ENCODE peak calls at places on chromosomes 4 and X, in ten cellular contexts. One of them, this sample, is unnamed.

GRCh38 chr4:4614925-4615678 is 73.3 kb upstream of the STX18 start:
- DNase-seq in uterus: no peak
- DNase-seq in choroid plexus epithelial cell: peak; percentile 67
- DNase-seq in activated CD8-positive, alpha-beta memory T cell treated with anti-CD3 and anti-CD28 coated beads for 48 hours: no peak
- DNase-seq in stimulated activated CD4-positive, alpha-beta T cell treated with anti-CD3 and anti-CD28 coated beads, Interleukin-15, amount 100 ng/mL, for 24 hours: no peak
- DNase-seq in HCT116: no peak
- DNase-seq in coronary artery: peak; percentile 36
- DNase-seq in activated effector memory CD4-positive, alpha-beta T cell treated with anti-CD3 and anti-CD28 coated beads, Interleukin-2, amount 50 U/mL, for 16 hours: no peak
- DNase-seq in stimulated activated CD8-positive, alpha-beta memory T cell treated with anti-CD3 and anti-CD28 coated beads, Interleukin-4, amount 100 ng/mL, for 48 hours: no peak
- DNase-seq in HT-29: no peak
- DNase-seq in this sample: no peak

GRCh38 chr4:15336410-15337184 is 91.2 kb upstream of the C1QTNF7 start:
- DNase-seq in choroid plexus epithelial cell: peak; percentile 90
- DNase-seq in HCT116: no peak
- DNase-seq in activated CD8-positive, alpha-beta memory T cell treated with anti-CD3 and anti-CD28 coated beads for 48 hours: no peak
- DNase-seq in activated effector memory CD4-positive, alpha-beta T cell treated with anti-CD3 and anti-CD28 coated beads, Interleukin-2, amount 50 U/mL, for 16 hours: no peak
- DNase-seq in stimulated activated CD8-positive, alpha-beta memory T cell treated with anti-CD3 and anti-CD28 coated beads, Interleukin-4, amount 100 ng/mL, for 48 hours: no peak
- DNase-seq in stimulated activated CD4-positive, alpha-beta T cell treated with anti-CD3 and anti-CD28 coated beads, Interleukin-15, amount 100 ng/mL, for 24 hours: no peak
- DNase-seq in HT-29: no peak
- DNase-seq in uterus: no peak
- DNase-seq in coronary artery: no peak
- DNase-seq in this sample: no peak

GRCh38 chrX:84219551-84219950 is 31.6 kb upstream of the RPS6KA6 start:
- DNase-seq in uterus: no peak
- DNase-seq in stimulated activated CD4-positive, alpha-beta T cell treated with anti-CD3 and anti-CD28 coated beads, Interleukin-15, amount 100 ng/mL, for 24 hours: no peak
- DNase-seq in activated CD8-positive, alpha-beta memory T cell treated with anti-CD3 and anti-CD28 coated beads for 48 hours: no peak
- DNase-seq in coronary artery: no peak
- DNase-seq in HT-29: peak; percentile 10
- DNase-seq in choroid plexus epithelial cell: no peak
- DNase-seq in activated effector memory CD4-positive, alpha-beta T cell treated with anti-CD3 and anti-CD28 coated beads, Interleukin-2, amount 50 U/mL, for 16 hours: no peak
- DNase-seq in stimulated activated CD8-positive, alpha-beta memory T cell treated with anti-CD3 and anti-CD28 coated beads, Interleukin-4, amount 100 ng/mL, for 48 hours: no peak
- DNase-seq in HCT116: no peak
- DNase-seq in this sample: no peak

GRCh38 chr4:107666134-107666533 is 53.9 kb downstream of the PAPSS1 start:
- DNase-seq in uterus: no peak
- DNase-seq in HCT116: no peak
- DNase-seq in activated CD8-positive, alpha-beta memory T cell treated with anti-CD3 and anti-CD28 coated beads for 48 hours: no peak
- DNase-seq in choroid plexus epithelial cell: peak; percentile 70
- DNase-seq in coronary artery: no peak
- DNase-seq in activated effector memory CD4-positive, alpha-beta T cell treated with anti-CD3 and anti-CD28 coated beads, Interleukin-2, amount 50 U/mL, for 16 hours: no peak
- DNase-seq in stimulated activated CD8-positive, alpha-beta memory T cell treated with anti-CD3 and anti-CD28 coated beads, Interleukin-4, amount 100 ng/mL, for 48 hours: no peak
- DNase-seq in stimulated activated CD4-positive, alpha-beta T cell treated with anti-CD3 and anti-CD28 coated beads, Interleukin-15, amount 100 ng/mL, for 24 hours: no peak
- DNase-seq in HT-29: peak; percentile 63
- DNase-seq in this sample: no peak

GRCh38 chr4:187617117-187617516 is 378.5 kb upstream of the ZFP42 start:
- DNase-seq in HCT116: no peak
- DNase-seq in choroid plexus epithelial cell: peak; percentile 27
- DNase-seq in coronary artery: no peak
- DNase-seq in activated effector memory CD4-positive, alpha-beta T cell treated with anti-CD3 and anti-CD28 coated beads, Interleukin-2, amount 50 U/mL, for 16 hours: no peak
- DNase-seq in stimulated activated CD4-positive, alpha-beta T cell treated with anti-CD3 and anti-CD28 coated beads, Interleukin-15, amount 100 ng/mL, for 24 hours: no peak
- DNase-seq in activated CD8-positive, alpha-beta memory T cell treated with anti-CD3 and anti-CD28 coated beads for 48 hours: no peak
- DNase-seq in HT-29: no peak
- DNase-seq in uterus: no peak
- DNase-seq in stimulated activated CD8-positive, alpha-beta memory T cell treated with anti-CD3 and anti-CD28 coated beads, Interleukin-4, amount 100 ng/mL, for 48 hours: no peak
- DNase-seq in this sample: no peak

GRCh38 chr4:13544556-13545393 is 467 bp upstream of the NKX3-2 start:
- DNase-seq in stimulated activated CD8-positive, alpha-beta memory T cell treated with anti-CD3 and anti-CD28 coated beads, Interleukin-4, amount 100 ng/mL, for 48 hours: peak; percentile 76
- DNase-seq in uterus: peak; percentile 54
- DNase-seq in HT-29: peak; percentile 51
- DNase-seq in stimulated activated CD4-positive, alpha-beta T cell treated with anti-CD3 and anti-CD28 coated beads, Interleukin-15, amount 100 ng/mL, for 24 hours: peak; percentile 78
- DNase-seq in activated CD8-positive, alpha-beta memory T cell treated with anti-CD3 and anti-CD28 coated beads for 48 hours: no peak
- DNase-seq in coronary artery: no peak
- DNase-seq in HCT116: peak; percentile 81
- DNase-seq in activated effector memory CD4-positive, alpha-beta T cell treated with anti-CD3 and anti-CD28 coated beads, Interleukin-2, amount 50 U/mL, for 16 hours: peak; percentile 76
- DNase-seq in choroid plexus epithelial cell: peak; percentile 60
- DNase-seq in this sample: peak; percentile 84

GRCh38 chr4:40238700-40239548 is 42.1 kb downstream of the RHOH start:
- DNase-seq in uterus: no peak
- DNase-seq in coronary artery: no peak
- DNase-seq in choroid plexus epithelial cell: no peak
- DNase-seq in HT-29: no peak
- DNase-seq in HCT116: no peak
- DNase-seq in activated CD8-positive, alpha-beta memory T cell treated with anti-CD3 and anti-CD28 coated beads for 48 hours: no peak
- DNase-seq in stimulated activated CD8-positive, alpha-beta memory T cell treated with anti-CD3 and anti-CD28 coated beads, Interleukin-4, amount 100 ng/mL, for 48 hours: peak; percentile 80
- DNase-seq in activated effector memory CD4-positive, alpha-beta T cell treated with anti-CD3 and anti-CD28 coated beads, Interleukin-2, amount 50 U/mL, for 16 hours: peak; percentile 92
- DNase-seq in stimulated activated CD4-positive, alpha-beta T cell treated with anti-CD3 and anti-CD28 coated beads, Interleukin-15, amount 100 ng/mL, for 24 hours: peak; percentile 85
- DNase-seq in this sample: peak; percentile 84

GRCh38 chr4:21507439-21507838 is 441.1 kb downstream of the KCNIP4 start:
- DNase-seq in coronary artery: no peak
- DNase-seq in activated CD8-positive, alpha-beta memory T cell treated with anti-CD3 and anti-CD28 coated beads for 48 hours: no peak
- DNase-seq in stimulated activated CD8-positive, alpha-beta memory T cell treated with anti-CD3 and anti-CD28 coated beads, Interleukin-4, amount 100 ng/mL, for 48 hours: no peak
- DNase-seq in HCT116: no peak
- DNase-seq in uterus: no peak
- DNase-seq in activated effector memory CD4-positive, alpha-beta T cell treated with anti-CD3 and anti-CD28 coated beads, Interleukin-2, amount 50 U/mL, for 16 hours: no peak
- DNase-seq in HT-29: peak; percentile 15
- DNase-seq in choroid plexus epithelial cell: peak; percentile 63
- DNase-seq in stimulated activated CD4-positive, alpha-beta T cell treated with anti-CD3 and anti-CD28 coated beads, Interleukin-15, amount 100 ng/mL, for 24 hours: no peak
- DNase-seq in this sample: no peak

GRCh38 chr4:189084671-189085070 is 856.0 kb upstream of the FRG1 start:
- DNase-seq in HT-29: peak; percentile 9
- DNase-seq in activated effector memory CD4-positive, alpha-beta T cell treated with anti-CD3 and anti-CD28 coated beads, Interleukin-2, amount 50 U/mL, for 16 hours: no peak
- DNase-seq in coronary artery: no peak
- DNase-seq in HCT116: peak; percentile 33
- DNase-seq in activated CD8-positive, alpha-beta memory T cell treated with anti-CD3 and anti-CD28 coated beads for 48 hours: no peak
- DNase-seq in stimulated activated CD8-positive, alpha-beta memory T cell treated with anti-CD3 and anti-CD28 coated beads, Interleukin-4, amount 100 ng/mL, for 48 hours: no peak
- DNase-seq in choroid plexus epithelial cell: no peak
- DNase-seq in stimulated activated CD4-positive, alpha-beta T cell treated with anti-CD3 and anti-CD28 coated beads, Interleukin-15, amount 100 ng/mL, for 24 hours: no peak
- DNase-seq in uterus: no peak
- DNase-seq in this sample: no peak

This sample was measured in spleen.